ENCODE peak calls at places on chromosomes 1 and 21, in eight cellular contexts. X, I, V, H, N, F, J and T are unnamed samples.

GRCh38 chr21:42737969-42738590 is 84.7 kb downstream of the PDE9A start:
- DNase-seq in X (peak; percentile 80), I (peak; percentile 52), V (peak; percentile 58), H (no peak), N (no peak), F (peak; percentile 31), J (peak; percentile 87), T (peak; percentile 54)

GRCh38 chr1:15948600-15949452 is 27.1 kb downstream of the ZBTB17 start:
- DNase-seq in X (peak; percentile 88), I (no peak), V (peak; percentile 86), H (no peak), N (no peak), F (no peak), J (no peak), T (peak; percentile 74)

GRCh38 chr1:176976236-176976635 is 188.3 kb downstream of the ASTN1 start:
- DNase-seq in X (no peak), I (no peak), V (no peak), H (no peak), N (no peak), F (no peak), J (no peak), T (no peak)

GRCh38 chr1:159877695-159878444 is 15.4 kb upstream of the VSIG8 start:
- DNase-seq in X (no peak), I (no peak), V (no peak), H (no peak), N (no peak), F (no peak), J (no peak), T (no peak)

GRCh38 chr1:32949519-32949918 is 15.1 kb downstream of the RNF19B start:
- DNase-seq in X (no peak), I (no peak), V (no peak), H (no peak), N (no peak), F (no peak), J (no peak), T (no peak)

GRCh38 chr21:33105088-33105487 is 35.1 kb downstream of the OLIG1 start:
- DNase-seq in X (no peak), I (no peak), V (no peak), H (no peak), N (no peak), F (no peak), J (no peak), T (no peak)

GRCh38 chr1:169087876-169088275 is 18.6 kb upstream of the ATP1B1 start:
- DNase-seq in X (no peak), I (no peak), V (no peak), H (no peak), N (no peak), F (no peak), J (no peak), T (no peak)

GRCh38 chr1:80375662-80376061 is 1369.1 kb upstream of the ADGRL4 start:
- DNase-seq in X (no peak), I (no peak), V (no peak), H (no peak), N (no peak), F (no peak), J (no peak), T (no peak)

GRCh38 chr1:43284065-43284464 is 1.3 kb downstream of the C1orf210 start:
- DNase-seq in X (peak; percentile 31), I (no peak), V (no peak), H (no peak), N (peak; percentile 6), F (no peak), J (peak; percentile 47), T (no peak)

GRCh38 chr1:8739377-8739776 is 78.1 kb downstream of the RERE start:
- DNase-seq in X (no peak), I (no peak), V (no peak), H (no peak), N (no peak), F (no peak), J (no peak), T (no peak)

GRCh38 chr1:203930343-203930742 is 68.9 kb downstream of the SNRPE start:
- DNase-seq in X (no peak), I (no peak), V (no peak), H (no peak), N (no peak), F (no peak), J (no peak), T (no peak)

GRCh38 chr1:25695991-25696330 is 79.4 kb downstream of the MAN1C1 start:
- DNase-seq in X (peak; percentile 71), I (no peak), V (no peak), H (no peak), N (no peak), F (no peak), J (no peak), T (no peak)